ENCODE peak calls at places on chromosomes 11 and 22, in four cellular contexts. U is stimulated activated CD8-positive, alpha-beta memory T cell treated with anti-CD3 and anti-CD28 coated beads, Interleukin-7, amount 100 ng/mL, for 48 hours; C is NT2/D1; X is activated T-cell treated with anti-CD3 and anti-CD28 coated beads, Interleukin-2, amount 50 U/mL, for 48 hours. O is an unnamed sample.

GRCh38 chr11:104443387-104443786 is 279.4 kb upstream of the PDGFD start:
- DNase-seq in U (no peak), C (no peak), X (no peak), O (no peak)

GRCh38 chr11:13462311-13462927 is 603 bp downstream of the BTBD10 start:
- DNase-seq in U (peak), C (peak), X (peak), O (no peak)

GRCh38 chr11:92227233-92227593 is 2.6 kb downstream of the FAT3 start:
- DNase-seq in U (no peak), C (no peak), X (no peak), O (no peak)

GRCh38 chr11:15145635-15146034 is 30.9 kb downstream of the INSC start:
- DNase-seq in U (no peak), C (no peak), X (no peak), O (no peak)

GRCh38 chr22:45201678-45202332 is 38.1 kb downstream of the NUP50 start:
- DNase-seq in U (no peak), C (no peak), X (no peak), O (no peak)

GRCh38 chr11:64536997-64537396 is 54.0 kb upstream of the SLC22A12 start:
- DNase-seq in U (no peak), C (no peak), X (no peak), O (no peak)

GRCh38 chr11:85988780-85989179 is 80.1 kb downstream of the PICALM start:
- DNase-seq in U (no peak), C (no peak), X (no peak), O (no peak)

GRCh38 chr22:42862045-42862734 is 5.1 kb upstream of the ARFGAP3 start:
- DNase-seq in U (no peak), C (no peak), X (no peak), O (no peak)

GRCh38 chr11:86418929-86419328 is 44.2 kb downstream of the CCDC81 start:
- DNase-seq in U (no peak), C (no peak), X (no peak), O (no peak)

GRCh38 chr22:48941903-48942625 is 885.6 kb downstream of the BRD1 start:
- DNase-seq in U (no peak), C (no peak), X (no peak), O (no peak)

GRCh38 chr11:134361241-134361640 is 29.5 kb downstream of the GLB1L2 start:
- DNase-seq in U (no peak), C (no peak), X (no peak), O (no peak)